ENCODE peak calls at places on chromosomes 7 and 10, in four cellular contexts. I is heart left ventricle, Z is tibial nerve, V is hepatocyte. J is an unnamed sample.

GRCh38 chr10:125538947-125539649 is 143.9 kb downstream of the TEX36 start:
- DNase-seq in I (peak; percentile 42), Z (no peak), V (peak; percentile 74), J (no peak)

GRCh38 chr7:87312215-87312865 is 33.1 kb upstream of the CROT start:
- DNase-seq in Z (no peak), V (peak; percentile 77), I (peak; percentile 44), J (peak; percentile 45)

GRCh38 chr7:128076831-128077271 is 45.6 kb upstream of the LRRC4 start:
- DNase-seq in Z (peak; percentile 53), I (peak; percentile 38), V (peak; percentile 26), J (no peak)

GRCh38 chr7:10939237-10939910 is 34.3 kb upstream of the PHF14 start:
- DNase-seq in Z (no peak), I (peak; percentile 10), V (no peak), J (no peak)

GRCh38 chr7:142809671-142810070 is 38.9 kb downstream of the PRSS2 start:
- DNase-seq in V (no peak), Z (no peak), I (no peak), J (no peak)

GRCh38 chr7:21393937-21394336 is 33.9 kb upstream of the SP4 start:
- DNase-seq in Z (no peak), I (no peak), V (no peak), J (no peak)

GRCh38 chr10:16116404-16117304 is 256.3 kb upstream of the MINDY3 start:
- DNase-seq in I (no peak), Z (no peak), V (peak; percentile 54), J (no peak)

GRCh38 chr10:112471878-112472487 is 25.0 kb downstream of the VTI1A start:
- DNase-seq in V (peak; percentile 58), Z (no peak), I (no peak), J (no peak)

GRCh38 chr10:11480687-11481086 is 130.8 kb downstream of the USP6NL start:
- DNase-seq in I (no peak), Z (no peak), V (no peak), J (no peak)

GRCh38 chr10:132094581-132095234 is 29.0 kb downstream of the JAKMIP3 start:
- DNase-seq in V (peak; percentile 6), I (no peak), Z (no peak), J (no peak)

GRCh38 chr7:134613623-134614347 is 32.9 kb upstream of the BPGM start:
- DNase-seq in Z (no peak), V (no peak), I (peak; percentile 12), J (no peak)

GRCh38 chr7:93117852-93118530 is at the start of gene SAMD9:
- DNase-seq in I (peak; percentile 61), V (peak; percentile 48), Z (no peak), J (peak; percentile 39)

GRCh38 chr7:121624922-121625321 is 228.8 kb upstream of the FAM3C start:
- DNase-seq in I (peak; percentile 46), V (no peak), Z (no peak), J (no peak)

GRCh38 chr7:47298636-47299035 is 283.3 kb downstream of the TNS3 start:
- DNase-seq in I (no peak), V (no peak), Z (no peak), J (no peak)

GRCh38 chr10:22992075-22992474 is 64.2 kb downstream of the ARMC3 start:
- DNase-seq in V (no peak), I (no peak), Z (no peak), J (no peak)

GRCh38 chr7:117567781-117568180 is 88.0 kb downstream of the CFTR start:
- DNase-seq in V (no peak), I (no peak), Z (no peak), J (no peak)

GRCh38 chr10:93476756-93477155 is 5.4 kb downstream of the MYOF start:
- DNase-seq in V (no peak), Z (no peak), I (no peak), J (no peak)

GRCh38 chr7:128065872-128066271 is 34.6 kb upstream of the LRRC4 start:
- DNase-seq in V (no peak), I (no peak), Z (no peak), J (no peak)

GRCh38 chr10:132230557-132231210 is 43.9 kb downstream of the DPYSL4 start:
- DNase-seq in I (no peak), Z (no peak), V (no peak), J (no peak)

GRCh38 chr7:1447551-1448244 is 11.6 kb downstream of the MICALL2 start:
- DNase-seq in V (no peak), Z (no peak), I (no peak), J (no peak)

GRCh38 chr7:87110778-87111177 is 41.5 kb upstream of the DMTF1 start:
- DNase-seq in Z (no peak), V (peak; percentile 71), I (no peak), J (no peak)

GRCh38 chr10:5743736-5744135 is 59.1 kb downstream of the TASOR2 start:
- DNase-seq in I (no peak), V (no peak), Z (no peak), J (no peak)

GRCh38 chr7:159056722-159057121 is 87.9 kb downstream of the VIPR2 start:
- DNase-seq in I (no peak), Z (no peak), V (no peak), J (no peak)

GRCh38 chr10:79303631-79304478 is 43.4 kb upstream of the PPIF start:
- DNase-seq in V (no peak), I (no peak), Z (no peak), J (no peak)

GRCh38 chr7:27438878-27439589 is 196.4 kb downstream of the EVX1 start:
- DNase-seq in I (no peak), V (no peak), Z (no peak), J (no peak)

GRCh38 chr7:100367251-100367620 is 6.1 kb upstream of the PILRA start:
- DNase-seq in Z (no peak), V (no peak), I (no peak), J (no peak)

GRCh38 chr10:125783957-125784356 is 8.3 kb upstream of the MMP21 start:
- DNase-seq in V (no peak), I (no peak), Z (no peak), J (no peak)

GRCh38 chr7:94687810-94688209 is 31.9 kb upstream of the SGCE start:
- DNase-seq in V (no peak), I (no peak), Z (no peak), J (no peak)

GRCh38 chr10:32417906-32418547 is 27.9 kb upstream of the CCDC7 start:
- DNase-seq in V (peak; percentile 72), Z (no peak), I (peak; percentile 10), J (peak; percentile 62)

GRCh38 chr10:73110345-73110849 is at the start of gene NUDT13:
- DNase-seq in I (peak; percentile 82), V (peak; percentile 83), Z (peak; percentile 55), J (peak; percentile 67)

DNA sequence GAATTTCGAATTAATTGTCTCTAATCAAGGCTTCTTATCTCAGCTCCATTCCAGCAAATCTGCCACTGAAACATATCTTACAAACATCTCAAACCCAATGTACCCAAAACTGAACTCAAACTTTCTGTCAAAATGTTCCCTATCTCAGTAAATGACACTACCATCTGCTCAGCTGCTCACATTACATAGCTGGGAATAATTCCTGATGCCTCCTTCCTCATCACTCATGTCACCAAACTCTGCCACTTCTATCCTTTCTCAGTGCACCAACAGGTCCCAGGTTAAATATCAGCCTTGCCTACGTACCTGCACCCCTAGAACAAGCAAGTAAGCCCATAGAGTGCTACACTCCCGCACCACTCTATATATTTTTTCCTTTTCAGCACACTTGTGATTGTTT is 12.4 kb downstream of the WAPL start:
- DNase-seq in V (no peak), I (no peak), Z (no peak), J (no peak)
- H3K4me1 ChIP-seq in V (no peaks in the 10 kb centered on the region), I (peaks cover 47% of the 10 kb centered on the region), Z (no peaks in the 10 kb centered on the region), J (peaks cover 6% of the 10 kb centered on the region)

GRCh38 chr7:150417863-150418262 is 32.6 kb upstream of the GIMAP8 start:
- DNase-seq in V (no peak), Z (no peak), I (no peak), J (no peak)
- TF ChIP-seq CTCF in V (no peak), Z (no peak), I (no peak), J (no peak)

DNA sequence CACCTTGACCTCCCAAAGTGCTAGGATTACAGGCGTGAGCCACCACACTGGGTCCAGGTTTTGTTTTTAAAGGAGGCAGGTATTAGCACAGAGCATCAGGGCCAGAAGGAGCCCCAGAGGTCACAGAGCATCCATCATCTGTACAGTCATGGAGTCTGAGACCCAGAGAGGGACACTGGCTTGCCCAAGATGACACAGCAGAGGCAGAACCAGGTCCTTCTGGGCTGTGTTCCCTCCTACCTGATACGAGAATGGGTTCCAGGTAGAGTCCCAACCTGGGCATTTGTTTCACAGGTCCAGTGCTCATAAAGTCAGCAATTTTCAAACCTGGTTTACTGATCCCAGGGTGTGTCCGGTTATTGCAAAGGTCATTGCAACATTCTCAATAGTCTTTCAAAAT is 7.9 kb downstream of the MXI1 start:
- DNase-seq in Z (no peak), I (no peak), V (no peak), J (no peak)
- H3K27me3 ChIP-seq in Z (no peaks in the 10 kb centered on the region), I (no peaks in the 10 kb centered on the region), V (no peaks in the 10 kb centered on the region), J (no peaks in the 10 kb centered on the region)

GRCh38 chr7:38907066-38907465 is 1.9 kb downstream of the VPS41 start:
- DNase-seq in Z (no peak), V (no peak), I (no peak), J (no peak)

GRCh38 chr7:38908759-38909335 is at the start of gene VPS41:
- DNase-seq in V (peak; percentile 85), Z (peak; percentile 52), I (peak; percentile 81), J (peak; percentile 76)

GRCh38 chr7:38903057-38903456 is 5.9 kb downstream of the VPS41 start:
- DNase-seq in V (no peak), Z (no peak), I (no peak), J (no peak)

GRCh38 chr7:38902443-38902842 is 6.5 kb downstream of the VPS41 start:
- DNase-seq in Z (no peak), I (no peak), V (no peak), J (no peak)

GRCh38 chr7:38905026-38905759 is 3.8 kb downstream of the VPS41 start:
- DNase-seq in Z (no peak), V (no peak), I (no peak), J (no peak)
- H3K4me1 ChIP-seq in Z (no peaks in the 10 kb centered on the region), V (no peaks in the 10 kb centered on the region), I (peaks cover 9% of the 10 kb centered on the region), J (no peaks in the 10 kb centered on the region)

GRCh38 chr7:151727579-151728285 is 149.2 kb downstream of the PRKAG2 start:
- DNase-seq in I (peak; percentile 51), V (peak; percentile 89), Z (peak; percentile 77), J (peak; percentile 94)
- TF ChIP-seq CTCF in I (no peak), V (no peak), Z (no peak), J (no peak)

GRCh38 chr7:97390052-97390451 is 272.6 kb downstream of the SDHAF3 start:
- DNase-seq in I (no peak), Z (no peak), V (no peak), J (no peak)

DNA sequence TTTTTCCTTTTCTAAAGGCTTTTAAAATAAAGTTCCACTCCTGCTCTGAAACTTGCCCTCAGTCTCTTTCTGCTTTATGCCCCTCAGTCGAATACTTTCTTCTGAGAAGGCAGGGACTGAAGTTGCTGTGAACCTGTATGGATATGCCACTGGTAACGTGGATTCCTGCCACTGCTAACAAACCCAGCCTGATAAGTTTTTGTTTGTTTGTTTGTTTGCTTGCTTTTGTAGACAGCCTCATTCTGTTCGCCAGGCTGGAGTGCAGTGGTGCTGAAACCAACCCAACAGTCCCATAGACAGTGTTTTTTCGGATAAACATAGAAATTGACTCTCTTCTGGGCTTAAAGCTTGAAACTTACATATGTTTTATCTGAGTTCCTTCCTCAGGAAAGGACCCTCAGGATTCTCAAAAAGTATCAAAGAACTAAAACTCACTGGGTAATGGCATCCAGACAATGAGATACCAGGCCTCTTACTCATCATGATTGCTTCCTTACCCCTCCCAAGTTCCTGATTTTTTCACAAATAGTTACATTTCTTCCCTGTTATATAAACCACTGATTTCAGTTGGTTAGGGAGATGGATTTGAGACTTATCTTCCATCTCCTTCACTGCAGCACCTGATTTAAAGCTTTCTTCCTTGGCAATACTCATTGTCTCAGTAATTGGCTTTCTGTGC is 273.6 kb downstream of the SDHAF3 start:
- DNase-seq in V (no peak), I (no peak), Z (no peak), J (no peak)
- H3K27me3 ChIP-seq in V (no peaks in the 10 kb centered on the region), I (no peaks in the 10 kb centered on the region), Z (no peaks in the 10 kb centered on the region), J (no peaks in the 10 kb centered on the region)

GRCh38 chr7:148702876-148703670 is 4.4 kb downstream of the CUL1 start:
- DNase-seq in V (no peak), I (no peak), Z (no peak), J (no peak)
- H3K4me1 ChIP-seq in V (peaks cover 51% of the 10 kb centered on the region), I (peaks cover 75% of the 10 kb centered on the region), Z (peaks cover 47% of the 10 kb centered on the region), J (peaks cover 4% of the 10 kb centered on the region)